ENCODE peak calls at places on chromosomes 13 and 19, in six cellular contexts. B is K562, Q is hepatocyte, N is fibroblast of lung, P is H9, F is endothelial cell of umbilical vein. V is an unnamed sample. For H4K20me1, the result is how much of the 10 kb centered on the place peaks cover.

GRCh38 chr13:76991432-76991795 is 467 bp upstream of the CLN5 start:
- DNase-seq in P (no peak), Q (peak), F (no peak), N (peak), B (no peak), V (no peak)

GRCh38 chr19:16801599-16801998 is 27.6 kb upstream of the SIN3B start:
- DNase-seq in P (no peak), B (peak), N (peak), Q (no peak), F (no peak), V (no peak)

GRCh38 chr13:60696602-60697001 is 299.6 kb downstream of the TDRD3 start:
- DNase-seq in B (no peak), P (no peak), Q (no peak), F (no peak), N (no peak), V (no peak)

GRCh38 chr19:40667602-40668001 is 22.8 kb downstream of the NUMBL start:
- DNase-seq in P (no peak), B (no peak), N (no peak), F (no peak), Q (no peak), V (no peak)

GRCh38 chr19:55620410-55620809 is 4.0 kb downstream of the ZNF784 start:
- DNase-seq in Q (no peak), B (no peak), N (no peak), F (no peak), P (no peak), V (no peak)

GRCh38 chr13:35512271-35512920 is 35.9 kb upstream of the MAB21L1 start:
- DNase-seq in N (peak), F (peak), B (no peak), P (no peak), Q (peak), V (no peak)

GRCh38 chr19:36605101-36605838 is at the start of gene ZNF382:
- DNase-seq in Q (peak), F (peak), N (peak), P (peak), B (no peak), V (peak)

GRCh38 chr13:76619631-76620030 is 266.6 kb downstream of the KCTD12 start:
- DNase-seq in Q (no peak), P (no peak), N (no peak), F (no peak), B (no peak), V (peak)

GRCh38 chr13:27082325-27082724 is 89.3 kb downstream of the USP12 start:
- DNase-seq in F (no peak), Q (no peak), N (peak), P (no peak), B (peak), V (no peak)

GRCh38 chr13:109737606-109738005 is 48.8 kb downstream of the IRS2 start:
- DNase-seq in P (no peak), B (no peak), N (peak), Q (no peak), F (no peak), V (no peak)

GRCh38 chr19:33394006-33394722 is 20.7 kb downstream of the CEBPG start:
- DNase-seq in N (peak), B (no peak), Q (no peak), F (no peak), P (no peak), V (no peak)

GRCh38 chr13:92806215-92806614 is 420.4 kb upstream of the GPC6 start:
- DNase-seq in Q (no peak), P (no peak), B (no peak), F (no peak), N (peak), V (no peak)

GRCh38 chr19:48844472-48844871 is 8.2 kb upstream of the HSD17B14 start:
- DNase-seq in F (peak), Q (no peak), P (peak), N (peak), B (peak), V (peak)

GRCh38 chr13:50945669-50946068 is 36.1 kb downstream of the RNASEH2B start:
- DNase-seq in B (no peak), F (no peak), P (no peak), N (no peak), Q (no peak), V (no peak)

GRCh38 chr13:83162493-83162892 is 719.8 kb downstream of the SLITRK1 start:
- DNase-seq in N (no peak), P (no peak), Q (no peak), F (no peak), B (peak), V (no peak)

GRCh38 chr19:18855647-18856384 is 24.1 kb downstream of the UPF1 start:
- DNase-seq in F (no peak), B (no peak), P (no peak), N (no peak), Q (no peak), V (no peak)
- H4K20me1 ChIP-seq in F (under half), B (under half), P (under half), N (under half), Q (under half), V (under half)

DNA sequence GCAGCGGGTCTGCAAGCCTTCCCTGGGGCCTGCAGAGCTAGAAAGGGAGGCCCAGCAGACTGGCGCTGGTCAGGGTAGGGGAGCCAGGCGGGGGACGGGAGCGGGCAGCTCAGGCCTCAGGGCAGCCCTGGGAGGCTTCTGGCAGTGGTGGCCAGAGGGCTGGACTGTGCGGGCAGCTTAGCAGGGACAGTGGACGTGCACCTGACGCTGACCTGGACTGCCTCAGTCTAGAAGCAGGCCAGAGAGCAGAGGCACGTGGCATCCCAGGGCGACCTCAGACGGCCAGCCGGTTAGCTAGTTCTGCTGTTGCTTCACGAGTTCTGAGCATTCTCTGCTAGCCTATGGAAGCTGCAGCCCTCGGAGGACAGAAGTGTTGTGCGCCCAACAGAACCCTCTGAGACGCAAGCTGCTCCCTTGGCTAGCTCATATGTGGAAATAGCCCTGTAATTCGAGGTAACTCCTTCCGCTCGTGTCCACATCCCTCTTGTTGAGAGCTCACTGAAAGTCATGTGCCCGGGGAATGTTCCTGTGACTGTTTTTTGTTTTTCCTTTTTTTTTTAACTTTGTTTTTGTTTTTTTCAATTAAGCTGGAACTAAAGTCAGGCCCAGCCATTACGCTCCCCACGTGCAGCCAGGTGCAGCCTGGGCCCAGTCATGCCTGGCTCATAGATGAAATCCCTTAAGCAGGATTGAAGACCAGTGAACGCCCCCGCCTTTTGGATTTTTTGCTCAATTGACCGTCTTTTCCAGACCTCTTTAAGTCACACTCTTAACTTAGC is 1.9 kb upstream of the FAM174C start:
- DNase-seq in N (no peak), B (peak), F (no peak), Q (no peak), P (no peak), V (no peak)
- H4K20me1 ChIP-seq in N (under half), B (under half), F (under half), Q (under half), P (under half), V (under half)

DNA sequence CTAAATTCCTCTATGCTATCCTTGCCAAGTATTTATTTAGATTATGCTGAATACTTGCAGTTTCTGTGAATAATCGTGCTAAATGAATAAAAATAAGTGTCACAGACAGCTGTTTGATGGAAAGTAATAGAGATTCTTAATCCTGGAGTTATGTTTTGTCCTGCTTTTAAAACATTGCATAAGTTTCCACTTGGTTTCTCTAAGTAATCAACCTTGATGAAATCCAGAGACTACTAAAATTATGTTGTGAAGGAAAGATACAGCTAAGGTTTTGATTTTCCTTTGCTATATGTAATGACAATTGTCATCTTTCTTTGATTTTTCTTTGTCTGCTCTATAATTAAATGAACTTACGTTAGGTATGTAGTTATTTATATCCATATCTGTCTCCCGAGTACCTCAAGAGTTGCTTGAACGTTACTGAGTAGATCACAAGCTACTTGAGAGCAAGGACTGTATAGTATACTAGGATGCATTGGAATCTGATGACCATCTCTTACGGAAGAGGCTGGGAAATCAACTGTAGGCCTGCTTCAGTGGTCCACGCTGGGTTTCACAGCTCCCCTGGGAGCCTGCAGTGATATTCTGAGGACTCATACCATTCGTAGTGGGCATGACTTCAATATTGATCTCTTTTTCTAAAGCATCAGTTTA is 5.8 kb downstream of the ABHD13 start:
- DNase-seq in P (no peak), F (no peak), N (no peak), B (no peak), Q (no peak), V (no peak)
- H4K20me1 ChIP-seq in P (under half), F (under half), N (under half), B (under half), Q (under half), V (under half)

GRCh38 chr19:18460313-18460712 is 22.4 kb upstream of the ISYNA1 start:
- DNase-seq in Q (peak), P (no peak), F (no peak), N (peak), B (no peak), V (no peak)
- H4K20me1 ChIP-seq in Q (under half), P (under half), F (under half), N (under half), B (under half), V (under half)

DNA sequence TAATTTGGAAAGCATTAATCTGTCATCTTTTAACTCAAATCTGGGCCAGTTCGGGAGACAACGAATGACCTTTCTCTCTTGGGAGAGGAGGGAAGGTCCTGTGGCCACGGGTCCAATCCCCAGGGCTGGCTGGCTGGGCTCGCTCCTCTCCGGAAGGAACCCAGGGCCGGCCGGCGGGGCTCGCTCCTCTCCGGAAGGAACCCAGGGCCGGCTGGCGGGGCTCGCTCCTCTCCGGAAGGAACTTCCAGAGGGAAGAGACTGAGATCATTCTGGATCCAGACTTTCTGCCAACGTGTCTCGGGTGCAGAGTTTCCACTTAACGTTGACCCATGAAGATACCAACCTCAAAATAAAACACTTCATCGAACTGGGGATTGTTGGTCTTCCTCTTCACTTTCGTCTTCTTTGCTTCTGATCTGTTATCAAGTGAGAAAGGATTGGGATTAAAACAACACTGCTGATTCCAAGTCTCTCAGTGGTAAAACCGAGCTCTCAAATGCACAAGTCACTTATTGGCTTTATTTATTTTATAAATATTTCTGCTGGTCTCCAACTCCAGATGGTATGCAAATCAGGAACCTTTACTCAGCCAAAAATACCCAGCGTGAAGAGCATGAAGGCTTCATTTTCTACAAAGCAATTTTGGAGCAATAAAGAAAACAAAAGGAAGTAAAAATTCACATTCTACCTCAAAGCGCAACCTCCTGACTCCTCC is 53.3 kb upstream of the C13orf46 start:
- DNase-seq in P (no peak), Q (no peak), F (peak), B (no peak), N (peak), V (peak)
- H4K20me1 ChIP-seq in P (under half), Q (under half), F (under half), B (under half), N (under half), V (under half)